ENCODE peak calls at places on chromosome 2, in five cellular contexts. R is H1, H is transverse colon, Q is HCT116, V is HepG2. T is an unnamed sample.

GRCh38 chr2:212109217-212109616 is 429.4 kb downstream of the ERBB4 start:
- DNase-seq in R (no peak), H (no peak), Q (no peak), V (no peak), T (no peak)

GRCh38 chr2:198762456-198762855 is 695.3 kb downstream of the SATB2 start:
- DNase-seq in R (no peak), H (no peak), Q (no peak), V (no peak), T (no peak)

GRCh38 chr2:221911316-221911715 is 339.2 kb upstream of the EPHA4 start:
- DNase-seq in R (no peak), H (no peak), Q (no peak), V (no peak), T (no peak)

GRCh38 chr2:95052804-95053535 is 27.5 kb downstream of the MAL start:
- DNase-seq in R (no peak), H (no peak), Q (no peak), V (no peak), T (no peak)

GRCh38 chr2:167388497-167388896 is 500.2 kb downstream of the XIRP2 start:
- DNase-seq in R (no peak), H (no peak), Q (no peak), V (no peak), T (no peak)

GRCh38 chr2:12819721-12820120 is 103.0 kb downstream of the TRIB2 start:
- DNase-seq in R (no peak), H (no peak), Q (no peak), V (no peak), T (no peak)

GRCh38 chr2:46978696-46979095 is 63.1 kb upstream of the MCFD2 start:
- DNase-seq in R (no peak), H (no peak), Q (no peak), V (no peak), T (no peak)

GRCh38 chr2:136764397-136765255 is 719 bp upstream of the THSD7B start:
- DNase-seq in R (peak; percentile 64), H (no peak), Q (no peak), V (no peak), T (no peak)

GRCh38 chr2:198476007-198476406 is 671.6 kb downstream of the PLCL1 start:
- DNase-seq in R (no peak), H (no peak), Q (no peak), V (no peak), T (no peak)

GRCh38 chr2:201129044-201129505 is 13.1 kb downstream of the CFLAR start:
- DNase-seq in R (no peak), H (peak; percentile 70), Q (no peak), V (peak; percentile 78), T (no peak)

GRCh38 chr2:19358242-19359020 is at the start of gene OSR1:
- DNase-seq in R (peak; percentile 84), H (peak; percentile 52), Q (no peak), V (peak; percentile 53), T (peak; percentile 96)

GRCh38 chr2:85577386-85578242 is at the start of gene VAMP8:
- DNase-seq in R (peak; percentile 80), H (peak; percentile 91), Q (peak; percentile 53), V (peak; percentile 44), T (no peak)

GRCh38 chr2:217641987-217642386 is 360.8 kb downstream of the TNS1 start:
- DNase-seq in R (no peak), H (no peak), Q (no peak), V (no peak), T (no peak)

GRCh38 chr2:15599994-15600393 is 8.3 kb downstream of the DDX1 start:
- DNase-seq in R (no peak), H (no peak), Q (no peak), V (no peak), T (no peak)

GRCh38 chr2:20141056-20141762 is 83.7 kb downstream of the SDC1 start:
- DNase-seq in R (no peak), H (peak; percentile 43), Q (peak; percentile 59), V (peak; percentile 61), T (no peak)

GRCh38 chr2:128379021-128380005 is 60.6 kb upstream of the HS6ST1 start:
- DNase-seq in R (no peak), H (peak; percentile 39), Q (no peak), V (peak; percentile 90), T (no peak)

GRCh38 chr2:25273985-25274550 is 67.7 kb downstream of the DNMT3A start:
- DNase-seq in R (no peak), H (no peak), Q (no peak), V (no peak), T (no peak)

GRCh38 chr2:25275575-25275965 is 66.2 kb downstream of the DNMT3A start:
- DNase-seq in R (no peak), H (no peak), Q (no peak), V (no peak), T (no peak)

GRCh38 chr2:25279091-25279651 is 62.6 kb downstream of the DNMT3A start:
- DNase-seq in R (no peak), H (peak; percentile 66), Q (no peak), V (no peak), T (peak; percentile 96)

GRCh38 chr2:25274868-25275574 is 66.7 kb downstream of the DNMT3A start:
- DNase-seq in R (no peak), H (no peak), Q (no peak), V (no peak), T (no peak)

DNA sequence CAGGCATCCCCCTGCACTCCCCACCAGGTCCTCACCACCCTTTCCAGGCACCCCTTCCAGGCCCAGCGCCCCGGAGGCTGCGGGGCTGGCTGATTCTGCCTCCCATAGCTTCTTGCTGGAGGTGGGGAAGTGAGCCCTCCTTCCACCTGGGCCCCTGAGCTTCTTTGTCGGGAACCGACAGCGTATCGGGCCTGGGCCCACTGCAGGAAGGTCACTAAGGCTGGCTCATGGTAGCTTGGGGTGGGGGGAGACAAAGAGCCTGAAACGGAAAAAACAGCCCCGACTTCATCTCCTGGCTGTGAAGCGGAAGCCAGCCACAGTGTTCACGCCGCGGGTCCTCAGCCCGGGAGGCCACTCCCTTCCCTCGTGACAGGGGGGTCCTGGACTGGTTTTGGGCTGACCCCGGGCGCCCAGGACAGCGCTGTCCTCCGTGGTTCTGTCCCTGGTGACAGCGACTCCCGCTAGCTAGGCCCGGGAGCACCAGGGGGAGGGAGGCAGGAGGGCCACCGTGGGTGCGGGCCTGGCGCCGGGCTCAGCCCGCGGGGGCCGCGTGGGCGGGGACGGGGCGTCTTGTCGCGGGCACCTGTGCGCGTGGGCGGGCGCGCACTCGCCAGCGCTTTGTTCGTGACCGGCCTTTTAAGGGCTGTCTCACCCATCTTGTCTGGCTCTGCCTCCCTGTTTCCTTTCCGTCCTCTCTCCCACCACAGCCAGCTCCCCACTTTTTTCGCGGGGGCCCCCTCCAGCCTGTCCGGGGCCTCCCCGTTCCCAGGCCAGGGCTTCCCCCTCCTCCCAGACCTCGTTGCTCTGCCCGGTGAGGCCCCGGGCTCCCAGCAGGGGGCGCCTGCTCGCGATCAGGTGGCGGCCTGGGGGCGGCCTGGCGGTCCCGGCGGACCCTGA is 64.9 kb downstream of the DNMT3A start:
- DNase-seq in R (peak; percentile 94), H (peak; percentile 60), Q (no peak), V (no peak), T (no peak)
- TF ChIP-seq POLR2AphosphoS5 in R (no peak), H (no peak), Q (no peak), V (no peak), T (no peak)

DNA sequence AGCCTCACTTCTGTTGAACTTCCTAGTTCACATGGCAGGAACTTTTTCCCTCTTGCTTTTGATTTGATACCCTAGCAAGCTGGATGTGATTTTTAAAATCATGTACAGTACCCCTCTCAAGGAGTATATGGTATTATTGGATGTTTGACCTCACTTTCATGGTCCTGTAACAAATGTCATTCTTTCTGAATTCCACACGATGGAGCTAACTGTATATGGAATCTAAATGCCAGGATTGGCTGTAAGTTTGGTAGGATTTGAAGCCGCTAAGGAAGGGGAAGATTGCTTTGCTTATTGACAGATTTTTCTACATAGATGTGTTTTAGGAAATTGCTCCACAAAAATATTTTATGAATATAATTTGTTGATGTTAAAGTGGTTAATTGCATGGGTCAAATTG is 18.3 kb downstream of the MAIP1 start:
- DNase-seq in R (no peak), H (no peak), Q (peak; percentile 29), V (peak; percentile 46), T (no peak)
- TF ChIP-seq CTCF in R (peak; percentile 49), H (peak; percentile 39), Q (peak; percentile 62), V (peak; percentile 83), T (peak; percentile 33)

GRCh38 chr2:241924909-241925250 is 55.4 kb downstream of the RTP5 start:
- DNase-seq in R (no peak), H (no peak), Q (no peak), V (no peak), T (no peak)
- TF ChIP-seq POLR2AphosphoS5 in R (no peak), H (no peak), Q (no peak), V (no peak), T (no peak)

DNA sequence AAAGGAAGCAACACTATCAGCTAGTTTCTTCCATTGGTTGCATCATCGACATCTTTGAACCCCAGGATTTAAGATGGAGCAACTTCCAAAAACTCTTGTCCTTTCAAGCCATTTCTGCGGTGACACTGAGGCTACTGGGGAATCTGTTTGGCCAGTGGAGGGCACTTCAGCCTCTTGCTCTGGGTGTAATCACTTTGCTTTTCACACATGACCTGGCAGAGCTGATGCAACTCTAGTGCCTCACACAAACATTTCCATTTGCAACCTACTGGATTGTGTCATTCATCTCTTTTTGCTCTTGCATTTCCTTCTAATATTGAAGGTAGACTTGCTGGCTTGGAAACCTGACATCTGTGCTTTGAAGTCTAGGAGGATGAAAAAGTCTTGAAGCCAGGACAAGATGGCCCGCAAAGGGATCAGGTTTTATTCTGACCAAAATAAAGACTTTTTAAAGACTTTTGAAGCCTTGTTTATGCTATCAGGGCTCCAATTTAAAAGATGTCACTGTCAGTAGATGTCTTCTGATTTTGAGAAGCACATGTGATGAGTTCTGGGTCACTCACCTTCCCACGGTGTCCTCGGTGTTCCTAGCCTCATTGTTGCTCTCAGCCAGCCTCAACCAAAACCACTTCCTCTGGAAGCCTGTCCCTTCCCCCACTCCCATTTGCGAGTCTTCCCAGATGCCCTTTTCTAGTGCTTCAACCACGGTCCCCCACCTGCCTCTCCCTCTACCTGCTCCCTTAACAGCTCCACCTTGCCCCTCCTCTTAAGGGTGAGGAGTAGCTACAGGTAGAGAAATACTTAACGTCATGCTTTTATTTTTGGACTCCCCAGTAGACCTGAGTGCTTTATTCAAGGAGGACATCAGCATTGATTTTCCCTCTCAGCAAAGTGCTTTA is 69.7 kb upstream of the KCNE4 start:
- DNase-seq in R (no peak), H (peak; percentile 18), Q (peak; percentile 65), V (peak; percentile 52), T (peak; percentile 80)
- TF ChIP-seq CTCF in R (peak; percentile 54), H (peak; percentile 25), Q (peak; percentile 39), V (peak; percentile 69), T (peak; percentile 68)

GRCh38 chr2:203650860-203651613 is 55.4 kb upstream of the CD28 start:
- DNase-seq in R (no peak), H (peak; percentile 69), Q (peak; percentile 37), V (peak; percentile 98), T (no peak)
- TF ChIP-seq POLR2AphosphoS5 in R (no peak), H (peak; percentile 86), Q (no peak), V (peak; percentile 87), T (no peak)

DNA sequence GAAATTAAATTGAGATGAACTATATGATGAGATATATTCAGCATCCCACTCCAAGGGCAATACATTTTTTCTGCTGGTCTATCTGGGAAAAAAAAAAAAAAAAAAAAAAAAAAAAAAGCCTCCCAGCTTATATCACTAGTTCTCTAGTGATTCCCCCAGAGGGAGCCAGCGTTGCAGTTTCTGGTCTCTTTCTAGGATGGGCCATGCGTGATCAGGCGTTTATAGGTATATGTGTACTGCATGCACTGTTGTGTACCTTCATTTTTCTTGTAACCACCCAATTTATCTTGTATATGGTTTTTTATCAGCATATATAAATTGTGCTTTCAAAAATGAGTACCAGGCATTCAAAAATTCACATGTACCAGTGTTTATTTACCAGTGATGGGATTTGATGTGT is 35.1 kb downstream of the DCDC2C start:
- DNase-seq in R (no peak), H (no peak), Q (peak; percentile 34), V (peak; percentile 74), T (no peak)
- TF ChIP-seq CTCF in R (peak; percentile 76), H (no peak), Q (peak; percentile 62), V (peak; percentile 43), T (no peak)

GRCh38 chr2:159091381-159091780 is 122.9 kb downstream of the TANC1 start:
- DNase-seq in R (no peak), H (no peak), Q (no peak), V (no peak), T (no peak)
- TF ChIP-seq POLR2AphosphoS5 in R (no peak), H (no peak), Q (no peak), V (no peak), T (no peak)

T was measured in esophagus muscularis mucosa.